ENCODE peak calls at places on chromosome 9, in nine cellular contexts. F is GM10248; N is iPS-NIHi11; W is NCI-H1436; B is heart left ventricle; A is activated T-cell treated with anti-CD3 and anti-CD28 coated beads for 24 hours; H is activated CD4-positive, alpha-beta T cell treated with anti-CD3 and anti-CD28 coated beads, Interleukin-2, amount 50 U/mL, for 48 hours; Z is T-cell; Q is hepatocyte. R is an unnamed sample.

GRCh38 chr9:125648294-125648693 is 58.7 kb downstream of the MAPKAP1 start:
- DNase-seq in F (no peak), N (no peak), W (no peak), B (no peak), A (no peak), H (no peak), Z (no peak), Q (no peak), R (no peak)

GRCh38 chr9:29575219-29575618 is 2001.9 kb upstream of the C9orf72 start:
- DNase-seq in F (no peak), N (no peak), W (no peak), B (no peak), A (no peak), H (no peak), Z (no peak), Q (no peak), R (no peak)

GRCh38 chr9:3880851-3881250 is 355.1 kb upstream of the RFX3 start:
- DNase-seq in F (no peak), N (no peak), W (no peak), B (no peak), A (no peak), H (no peak), Z (no peak), Q (no peak), R (no peak)

GRCh38 chr9:13140843-13141592 is 138.5 kb downstream of the MPDZ start:
- DNase-seq in F (no peak), N (no peak), W (no peak), B (no peak), A (no peak), H (no peak), Z (no peak), Q (no peak), R (no peak)

GRCh38 chr9:99720455-99721050 is 101.1 kb upstream of the NR4A3 start:
- DNase-seq in F (peak), N (no peak), W (no peak), B (no peak), A (no peak), H (no peak), Z (no peak), Q (no peak), R (no peak)

GRCh38 chr9:101366038-101366756 is 18.6 kb downstream of the BAAT start:
- DNase-seq in F (no peak), N (no peak), W (no peak), B (no peak), A (no peak), H (no peak), Z (no peak), Q (peak), R (no peak)

GRCh38 chr9:35481347-35481975 is 8.4 kb upstream of the RUSC2 start:
- DNase-seq in F (peak), N (peak), W (peak), B (no peak), A (no peak), H (peak), Z (no peak), Q (peak), R (no peak)

GRCh38 chr9:19969721-19970120 is 180.9 kb upstream of the SLC24A2 start:
- DNase-seq in F (no peak), N (no peak), W (no peak), B (no peak), A (no peak), H (no peak), Z (no peak), Q (no peak), R (no peak)

GRCh38 chr9:95506438-95506691 is 10.4 kb downstream of the PTCH1 start:
- DNase-seq in F (peak), N (no peak), W (peak), B (no peak), A (no peak), H (peak), Z (no peak), Q (peak), R (no peak)

GRCh38 chr9:4137234-4137633 is 162.6 kb downstream of the GLIS3 start:
- DNase-seq in F (no peak), N (peak), W (no peak), B (no peak), A (no peak), H (no peak), Z (no peak), Q (peak), R (no peak)

GRCh38 chr9:35829764-35830096 is 702 bp downstream of the TMEM8B start:
- DNase-seq in F (no peak), N (no peak), W (no peak), B (no peak), A (no peak), H (no peak), Z (no peak), Q (no peak), R (no peak)

GRCh38 chr9:20253635-20254034 is 368.7 kb downstream of the MLLT3 start:
- DNase-seq in F (no peak), N (no peak), W (no peak), B (no peak), A (no peak), H (no peak), Z (no peak), Q (no peak), R (no peak)

GRCh38 chr9:2271426-2271825 is 256.3 kb downstream of the SMARCA2 start:
- DNase-seq in F (peak), N (peak), W (no peak), B (no peak), A (no peak), H (peak), Z (no peak), Q (no peak), R (no peak)

GRCh38 chr9:127221695-127222094 is 42.9 kb upstream of the GARNL3 start:
- DNase-seq in F (no peak), N (no peak), W (no peak), B (no peak), A (no peak), H (no peak), Z (no peak), Q (no peak), R (no peak)

GRCh38 chr9:82706781-82707180 is 356.2 kb downstream of the RASEF start:
- DNase-seq in F (no peak), N (peak), W (no peak), B (no peak), A (no peak), H (no peak), Z (no peak), Q (no peak), R (no peak)

GRCh38 chr9:96859461-96860198 is 5.3 kb upstream of the ZNF782 start:
- DNase-seq in F (no peak), N (peak), W (no peak), B (no peak), A (no peak), H (no peak), Z (no peak), Q (peak), R (no peak)

GRCh38 chr9:106958955-106959657 is 96.1 kb downstream of the ZNF462 start:
- DNase-seq in F (no peak), N (no peak), W (no peak), B (no peak), A (no peak), H (no peak), Z (no peak), Q (no peak), R (no peak)

GRCh38 chr9:70315389-70315788 is 56.6 kb downstream of the SMC5 start:
- DNase-seq in F (no peak), N (no peak), W (no peak), B (no peak), A (no peak), H (no peak), Z (no peak), Q (no peak), R (no peak)

GRCh38 chr9:34459941-34460340 is 1.3 kb downstream of the DNAI1 start:
- DNase-seq in F (no peak), N (no peak), W (no peak), B (no peak), A (no peak), H (no peak), Z (no peak), Q (no peak), R (no peak)